ENCODE peak calls at places on chromosomes 16 and 17, in six cellular contexts. M is GM12891, X is K562, R is GM12878, Z is H1, E is HepG2. P is an unnamed sample.

GRCh38 chr17:70096861-70097260 is 21.8 kb downstream of the KCNJ16 start:
- DNase-seq in M (no peak), X (no peak), R (no peak), Z (no peak), E (no peak), P (no peak)

GRCh38 chr16:50360779-50361178 is 8.0 kb downstream of the BRD7 start:
- DNase-seq in M (no peak), X (no peak), R (no peak), Z (no peak), E (no peak), P (no peak)

GRCh38 chr17:80720624-80721577 is 176.3 kb downstream of the RPTOR start:
- DNase-seq in M (no peak), X (no peak), R (no peak), Z (no peak), E (no peak), P (no peak)

GRCh38 chr17:38864636-38865398 is 5.0 kb upstream of the LASP1 start:
- DNase-seq in M (no peak), X (peak; percentile 46), R (no peak), Z (no peak), E (peak; percentile 66), P (no peak)

GRCh38 chr17:48592592-48592991 is 987 bp downstream of the HOXB5 start:
- DNase-seq in M (no peak), X (no peak), R (no peak), Z (no peak), E (no peak), P (no peak)

GRCh38 chr17:31310260-31310659 is 3.6 kb downstream of the EVI2B start:
- DNase-seq in M (no peak), X (no peak), R (no peak), Z (no peak), E (no peak), P (no peak)

GRCh38 chr16:22075043-22075757 is 17.1 kb upstream of the VWA3A start:
- DNase-seq in M (no peak), X (no peak), R (no peak), Z (no peak), E (no peak), P (no peak)

GRCh38 chr17:29179232-29180036 is 764 bp downstream of the MYO18A start:
- DNase-seq in M (no peak), X (peak; percentile 92), R (no peak), Z (peak; percentile 91), E (peak; percentile 89), P (no peak)

GRCh38 chr17:61205406-61205805 is 194.2 kb upstream of the TBX2 start:
- DNase-seq in M (no peak), X (no peak), R (no peak), Z (no peak), E (no peak), P (no peak)

GRCh38 chr16:3542153-3542550 is 35.1 kb downstream of the NLRC3 start:
- DNase-seq in M (no peak), X (no peak), R (no peak), Z (no peak), E (no peak), P (no peak)

GRCh38 chr17:1043601-1044251 is 46.8 kb downstream of the TIMM22 start:
- DNase-seq in M (no peak), X (no peak), R (no peak), Z (no peak), E (no peak), P (no peak)

GRCh38 chr17:38617967-38618760 is 12.4 kb upstream of the SRCIN1 start:
- DNase-seq in M (peak; percentile 1), X (no peak), R (no peak), Z (no peak), E (peak; percentile 64), P (peak; percentile 12)

GRCh38 chr17:79748296-79749099 is 17.8 kb downstream of the ENPP7 start:
- DNase-seq in M (no peak), X (no peak), R (no peak), Z (peak; percentile 62), E (no peak), P (no peak)

GRCh38 chr16:81291117-81291516 is 23.6 kb upstream of the GAN start:
- DNase-seq in M (no peak), X (no peak), R (no peak), Z (no peak), E (no peak), P (no peak)

GRCh38 chr16:1973461-1974156 is 1.8 kb downstream of the TBL3 start:
- DNase-seq in M (no peak), X (no peak), R (no peak), Z (no peak), E (no peak), P (no peak)

DNA sequence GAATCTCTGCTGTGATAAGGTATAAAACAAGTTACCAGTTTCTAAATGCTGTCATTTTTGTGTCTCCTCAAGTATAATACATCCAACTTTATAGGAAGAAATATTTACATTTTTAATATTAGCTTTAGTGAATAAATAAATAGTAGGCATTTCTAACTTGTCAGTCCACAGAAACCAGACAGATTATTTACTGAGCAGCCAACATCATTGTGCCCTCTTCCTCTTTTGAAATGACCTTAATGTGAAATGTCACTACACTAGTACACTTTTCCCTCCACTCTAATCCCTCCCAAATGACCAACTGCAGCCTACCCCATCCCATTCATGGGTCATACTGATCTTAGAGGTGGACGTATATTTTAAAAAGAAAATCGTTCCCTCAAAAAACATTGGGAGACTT is 9.2 kb downstream of the STXBP4 start:
- DNase-seq in M (no peak), X (no peak), R (no peak), Z (no peak), E (no peak), P (no peak)
- TF ChIP-seq POLR2AphosphoS5 in M (no peak), X (no peak), R (no peak), Z (no peak), E (no peak), P (no peak)

DNA sequence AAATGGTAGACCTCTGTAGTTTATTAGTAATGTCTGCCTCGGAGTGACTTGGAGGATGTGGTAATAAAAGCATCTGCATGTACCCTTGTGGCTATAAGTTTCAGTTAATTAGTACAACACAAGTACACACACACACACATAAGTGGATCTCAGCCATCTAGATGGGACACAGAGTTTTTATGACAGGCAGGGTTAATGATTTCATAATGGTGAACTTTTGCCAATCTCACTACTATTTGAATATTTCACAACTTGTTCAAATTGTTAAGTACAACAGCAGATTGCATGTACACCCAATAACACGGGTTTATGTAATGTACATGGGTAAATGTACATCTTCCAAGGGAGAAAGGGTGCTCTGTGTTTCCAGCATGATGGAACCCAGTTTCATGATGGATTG is 511.3 kb upstream of the HSBP1 start:
- DNase-seq in M (no peak), X (no peak), R (no peak), Z (no peak), E (no peak), P (no peak)
- TF ChIP-seq TAF1 in M (no peak), X (no peak), R (no peak), Z (no peak), E (no peak), P (no peak)

DNA sequence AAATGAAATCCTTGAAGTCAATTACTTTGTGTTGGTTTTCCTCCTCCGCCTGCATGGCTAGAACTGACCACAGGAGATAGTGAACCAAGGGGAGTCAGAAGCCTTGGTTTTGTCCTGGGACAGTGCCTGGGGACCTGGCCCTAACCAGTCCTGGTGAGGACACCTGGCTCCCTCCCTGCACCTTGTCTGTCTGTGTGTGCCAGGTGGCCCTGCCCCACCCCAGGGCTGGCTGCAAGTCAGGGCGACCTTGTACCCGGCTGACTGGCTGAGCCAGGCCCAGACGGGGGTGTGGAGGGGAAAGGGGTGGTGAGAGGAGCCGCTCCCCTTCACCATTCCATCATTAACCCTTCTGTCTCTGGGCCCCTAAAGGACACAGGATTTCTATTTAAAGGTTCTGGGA is 3.4 kb downstream of the RAPGEFL1 start:
- DNase-seq in M (no peak), X (no peak), R (no peak), Z (no peak), E (no peak), P (no peak)
- TF ChIP-seq POLR2A in M (no peak), X (no peak), R (no peak), Z (no peak), E (no peak), P (no peak)

DNA sequence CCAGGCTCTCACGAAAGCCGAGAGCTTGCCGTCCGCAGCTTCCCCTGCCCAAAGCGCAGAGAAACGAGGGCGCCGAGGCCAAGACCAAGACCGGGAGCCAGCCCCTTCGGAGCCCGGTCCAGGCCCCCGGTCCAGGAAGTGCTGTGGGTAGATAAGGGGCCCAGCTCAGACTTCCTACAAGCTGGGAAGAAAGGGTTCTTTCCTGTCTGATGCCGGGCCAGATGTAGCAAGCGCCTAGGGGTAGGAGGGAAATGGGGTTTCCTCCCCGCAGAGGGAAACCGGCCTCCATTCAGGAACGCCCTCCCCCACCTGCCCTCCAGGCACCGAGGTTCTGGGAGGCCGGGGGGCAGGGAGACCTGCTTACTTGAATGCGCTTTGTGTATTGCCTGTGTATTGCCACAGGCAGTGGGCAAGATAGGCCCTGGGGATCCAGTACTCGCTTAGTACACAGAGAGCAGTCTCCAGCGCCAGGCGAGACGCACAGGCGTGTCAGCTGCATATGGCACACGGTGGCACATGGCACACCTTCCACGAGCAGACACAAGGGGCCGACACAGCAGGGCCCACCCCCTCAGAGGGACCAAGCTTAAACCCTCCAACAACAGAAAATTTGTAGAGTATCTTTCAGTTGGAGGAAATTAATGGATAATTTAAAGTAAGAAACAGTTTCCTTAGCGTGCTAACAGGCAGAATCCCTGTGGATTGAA is 1.0 kb upstream of the CYB561 start:
- DNase-seq in M (peak; percentile 65), X (peak; percentile 80), R (no peak), Z (peak; percentile 82), E (no peak), P (no peak)
- TF ChIP-seq POLR2AphosphoS5 in M (no peak), X (no peak), R (no peak), Z (no peak), E (no peak), P (no peak)

DNA sequence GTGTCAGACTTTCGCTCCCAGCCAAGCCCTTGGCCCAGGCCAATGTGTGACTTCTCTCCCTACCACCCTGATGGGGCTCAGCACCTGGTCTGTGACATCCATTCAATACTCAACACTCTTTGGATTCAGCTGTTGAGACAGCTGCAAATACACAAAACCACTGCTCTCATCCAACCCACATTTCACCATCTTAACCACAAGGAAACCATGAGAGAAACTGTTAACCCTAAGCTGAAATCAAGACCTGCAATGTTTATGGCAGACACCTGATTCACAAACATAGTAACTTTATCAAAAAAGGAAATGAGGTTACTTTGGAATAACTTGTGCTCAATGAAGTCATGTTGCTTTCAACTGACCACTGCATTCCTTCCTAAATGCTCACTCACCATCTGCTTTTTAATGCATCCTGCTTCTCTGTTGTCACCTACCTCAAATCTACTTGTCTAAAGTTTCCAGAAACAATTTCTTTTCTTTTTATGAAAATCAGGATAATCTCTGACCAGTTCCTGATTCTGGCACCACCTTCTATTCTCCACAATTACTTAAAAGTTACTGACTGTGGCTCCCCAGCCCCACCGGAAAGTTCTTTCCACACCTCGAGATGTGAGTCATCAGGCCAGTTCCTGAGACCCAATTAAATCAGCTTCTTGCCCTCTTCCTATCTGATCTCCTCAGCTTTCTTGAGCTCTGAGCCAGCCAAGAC is 88.2 kb downstream of the NOG start:
- DNase-seq in M (no peak), X (no peak), R (no peak), Z (no peak), E (no peak), P (no peak)
- TF ChIP-seq TAF1 in M (no peak), X (no peak), R (no peak), Z (no peak), E (no peak), P (no peak)

GRCh38 chr17:78341559-78342437 is 18.1 kb downstream of the SOCS3 start:
- DNase-seq in M (no peak), X (peak; percentile 88), R (no peak), Z (peak; percentile 80), E (no peak), P (no peak)
- TF ChIP-seq POLR2A in M (no peak), X (no peak), R (no peak), Z (no peak), E (no peak), P (no peak)

P was measured in GM12892.